ENCODE peak calls at places on chromosomes 4 and X, in eight cellular contexts. V is non-pigmented ciliary epithelial cell; W is activated T-helper 9 cell treated with anti-CD3 and anti-CD28 coated beads, Interleukin-2, amount 50 U/mL, for 16 hours; C is T-cell; U is HEK293T; G is activated CD8-positive, alpha-beta memory T cell treated with anti-CD3 and anti-CD28 coated beads for 4 hours; E is BE2C; R is lower lobe of right lung. K is an unnamed sample.
A peak's percentile ranks its signal among the peaks of the same experiment; 100 is the strongest.

GRCh38 chr4:169221662-169222061 is 49.1 kb downstream of the SH3RF1 start:
- DNase-seq in V (no peak), W (no peak), C (no peak), U (no peak), G (no peak), E (no peak), R (no peak), K (no peak)

GRCh38 chr4:158254328-158254727 is 44.0 kb downstream of the TMEM144 start:
- DNase-seq in V (no peak), W (no peak), C (no peak), U (no peak), G (no peak), E (no peak), R (no peak), K (no peak)

GRCh38 chr4:646460-646859 is 21.1 kb downstream of the PDE6B start:
- DNase-seq in V (no peak), W (peak; percentile 15), C (no peak), U (no peak), G (no peak), E (peak; percentile 72), R (peak; percentile 45), K (no peak)

GRCh38 chrX:99301990-99302389 is 1108.1 kb downstream of the PCDH19 start:
- DNase-seq in V (no peak), W (no peak), C (no peak), U (peak; percentile 12), G (no peak), E (no peak), R (no peak), K (peak; percentile 31)

GRCh38 chrX:10992110-10992509 is 119.0 kb upstream of the HCCS start:
- DNase-seq in V (no peak), W (no peak), C (no peak), U (no peak), G (no peak), E (no peak), R (no peak), K (no peak)

GRCh38 chrX:97672138-97672537 is 788.4 kb downstream of the RPA4 start:
- DNase-seq in V (no peak), W (no peak), C (no peak), U (no peak), G (no peak), E (peak; percentile 3), R (no peak), K (peak; percentile 4)

GRCh38 chr4:1212546-1213335 is 36.2 kb downstream of the CTBP1 start:
- DNase-seq in V (no peak), W (no peak), C (no peak), U (no peak), G (no peak), E (no peak), R (peak; percentile 43), K (no peak)

GRCh38 chr4:38014421-38014852 is 54.2 kb downstream of the PTTG2 start:
- DNase-seq in V (no peak), W (no peak), C (no peak), U (no peak), G (no peak), E (no peak), R (no peak), K (no peak)

GRCh38 chr4:110508827-110509446 is 33.0 kb downstream of the ENPEP start:
- DNase-seq in V (no peak), W (no peak), C (no peak), U (peak; percentile 14), G (no peak), E (no peak), R (no peak), K (no peak)

GRCh38 chrX:65598559-65599147 is 64.1 kb upstream of the LAS1L start:
- DNase-seq in V (no peak), W (no peak), C (no peak), U (no peak), G (no peak), E (no peak), R (no peak), K (no peak)

GRCh38 chr4:141346144-141346543 is 125.4 kb downstream of the ZNF330 start:
- DNase-seq in V (no peak), W (no peak), C (no peak), U (peak; percentile 46), G (no peak), E (peak; percentile 42), R (no peak), K (peak; percentile 37)

GRCh38 chr4:95572304-95572991 is 23.7 kb upstream of the UNC5C start:
- DNase-seq in V (no peak), W (no peak), C (no peak), U (peak; percentile 49), G (no peak), E (peak; percentile 33), R (peak; percentile 70), K (no peak)

GRCh38 chr4:138494931-138495330 is 252.8 kb upstream of the SLC7A11 start:
- DNase-seq in V (no peak), W (no peak), C (no peak), U (peak; percentile 30), G (no peak), E (no peak), R (no peak), K (peak; percentile 31)

GRCh38 chr4:2036327-2036726 is 22.8 kb upstream of the NAT8L start:
- DNase-seq in V (no peak), W (no peak), C (no peak), U (no peak), G (no peak), E (no peak), R (no peak), K (no peak)

GRCh38 chrX:45068555-45068954 is 132.1 kb downstream of the DIPK2B start:
- DNase-seq in V (no peak), W (no peak), C (no peak), U (no peak), G (no peak), E (no peak), R (no peak), K (no peak)

GRCh38 chr4:151199496-151200190 is 77.3 kb upstream of the PRSS48 start:
- DNase-seq in V (no peak), W (no peak), C (no peak), U (no peak), G (no peak), E (no peak), R (no peak), K (no peak)

GRCh38 chr4:8318509-8318908 is 49.0 kb downstream of the HTRA3 start:
- DNase-seq in V (no peak), W (no peak), C (no peak), U (no peak), G (no peak), E (no peak), R (no peak), K (no peak)

GRCh38 chr4:91127891-91128290 is 1000.7 kb downstream of the CCSER1 start:
- DNase-seq in V (no peak), W (no peak), C (no peak), U (no peak), G (no peak), E (no peak), R (no peak), K (no peak)

GRCh38 chr4:5753766-5754528 is 42.9 kb downstream of the EVC start:
- DNase-seq in V (peak; percentile 90), W (no peak), C (no peak), U (no peak), G (no peak), E (no peak), R (no peak), K (no peak)

GRCh38 chr4:121690001-121690400 is 6.8 kb downstream of the ANXA5 start:
- DNase-seq in V (no peak), W (no peak), C (no peak), U (no peak), G (no peak), E (no peak), R (no peak), K (no peak)

GRCh38 chr4:176999943-177000543 is 207.3 kb upstream of the VEGFC start:
- DNase-seq in V (no peak), W (no peak), C (no peak), U (no peak), G (no peak), E (no peak), R (no peak), K (peak; percentile 27)

GRCh38 chr4:7392438-7393374 is 42.0 kb downstream of the PSAPL1 start:
- DNase-seq in V (no peak), W (no peak), C (no peak), U (no peak), G (no peak), E (no peak), R (peak; percentile 41), K (no peak)

GRCh38 chr4:48681856-48682255 is 98.2 kb downstream of the FRYL start:
- DNase-seq in V (no peak), W (no peak), C (no peak), U (no peak), G (no peak), E (no peak), R (no peak), K (no peak)

GRCh38 chrX:102627640-102628039 is 23.6 kb upstream of the GPRASP1 start:
- DNase-seq in V (no peak), W (no peak), C (no peak), U (no peak), G (no peak), E (no peak), R (no peak), K (no peak)

GRCh38 chrX:41382699-41383645 is 49.0 kb downstream of the DDX3X start:
- DNase-seq in V (no peak), W (no peak), C (no peak), U (no peak), G (no peak), E (no peak), R (no peak), K (no peak)

GRCh38 chrX:38636949-38637819 is 75.8 kb downstream of the TSPAN7 start:
- DNase-seq in V (no peak), W (no peak), C (no peak), U (no peak), G (no peak), E (peak; percentile 21), R (no peak), K (no peak)

GRCh38 chrX:39059866-39060265 is 258.6 kb downstream of the MID1IP1 start:
- DNase-seq in V (no peak), W (no peak), C (no peak), U (no peak), G (no peak), E (peak; percentile 13), R (no peak), K (no peak)

GRCh38 chrX:12615061-12615460 is 176.2 kb upstream of the PRPS2 start:
- DNase-seq in V (no peak), W (no peak), C (no peak), U (no peak), G (no peak), E (no peak), R (no peak), K (no peak)

GRCh38 chr4:149645790-149646189 is 169.9 kb downstream of the IQCM start:
- DNase-seq in V (no peak), W (no peak), C (no peak), U (peak; percentile 6), G (no peak), E (no peak), R (no peak), K (peak; percentile 20)

GRCh38 chr4:102341201-102341600 is 4.1 kb downstream of the SLC39A8 start:
- DNase-seq in V (no peak), W (no peak), C (no peak), U (no peak), G (no peak), E (no peak), R (no peak), K (no peak)

GRCh38 chr4:54924891-54925290 is 200.5 kb downstream of the KDR start:
- DNase-seq in V (no peak), W (no peak), C (no peak), U (no peak), G (no peak), E (no peak), R (no peak), K (no peak)

GRCh38 chr4:826508-827208 is 729 bp upstream of the CPLX1 start:
- DNase-seq in V (no peak), W (no peak), C (no peak), U (peak; percentile 58), G (no peak), E (peak; percentile 55), R (peak; percentile 38), K (no peak)

GRCh38 chrX:53321216-53321942 is 40.0 kb upstream of the IQSEC2 start:
- DNase-seq in V (no peak), W (no peak), C (no peak), U (no peak), G (no peak), E (peak; percentile 15), R (peak; percentile 45), K (peak; percentile 23)

GRCh38 chr4:107376293-107376692 is 340.2 kb upstream of the DKK2 start:
- DNase-seq in V (no peak), W (no peak), C (no peak), U (no peak), G (no peak), E (no peak), R (no peak), K (no peak)

K was measured in NCI-H526.